ENCODE peak calls at places on chromosomes 4 and X, in eight cellular contexts. One of them, this sample, is unnamed. For H3K27me3, the result is how much of the 10 kb centered on the place peaks cover.

GRCh38 chr4:183444953-183445543 is 612 bp downstream of the CDKN2AIP start:
- DNase-seq in A673: peak
- DNase-seq in spleen: peak
- DNase-seq in tibial artery: peak
- DNase-seq in GM23338: peak
- DNase-seq in upper lobe of left lung: peak
- DNase-seq in neural progenitor cell: no peak
- DNase-seq in mammary epithelial cell: no peak
- DNase-seq in this sample: peak

GRCh38 chrX:150234126-150234525 is 129.0 kb upstream of the MAMLD1 start:
- DNase-seq in neural progenitor cell: no peak
- DNase-seq in spleen: no peak
- DNase-seq in GM23338: no peak
- DNase-seq in upper lobe of left lung: no peak
- DNase-seq in A673: no peak
- DNase-seq in tibial artery: no peak
- DNase-seq in mammary epithelial cell: no peak
- DNase-seq in this sample: no peak

GRCh38 chrX:2391869-2392606 is 108.7 kb downstream of the DHRSX start:
- DNase-seq in upper lobe of left lung: no peak
- DNase-seq in GM23338: peak
- DNase-seq in spleen: no peak
- DNase-seq in A673: peak
- DNase-seq in tibial artery: no peak
- DNase-seq in mammary epithelial cell: peak
- DNase-seq in neural progenitor cell: no peak
- DNase-seq in this sample: no peak

GRCh38 chr4:158193171-158193749 is 17.0 kb upstream of the TMEM144 start:
- DNase-seq in neural progenitor cell: peak
- DNase-seq in tibial artery: no peak
- DNase-seq in mammary epithelial cell: no peak
- DNase-seq in spleen: no peak
- DNase-seq in A673: peak
- DNase-seq in upper lobe of left lung: no peak
- DNase-seq in GM23338: peak
- DNase-seq in this sample: no peak

GRCh38 chrX:118807151-118808017 is 16.2 kb upstream of the ZCCHC12 start:
- DNase-seq in A673: peak
- DNase-seq in tibial artery: no peak
- DNase-seq in GM23338: peak
- DNase-seq in upper lobe of left lung: peak
- DNase-seq in spleen: peak
- DNase-seq in neural progenitor cell: peak
- DNase-seq in mammary epithelial cell: peak
- DNase-seq in this sample: no peak

GRCh38 chrX:26581086-26581485 is 365.1 kb downstream of the MAGEB5 start:
- DNase-seq in neural progenitor cell: no peak
- DNase-seq in spleen: no peak
- DNase-seq in A673: no peak
- DNase-seq in mammary epithelial cell: no peak
- DNase-seq in GM23338: no peak
- DNase-seq in upper lobe of left lung: no peak
- DNase-seq in tibial artery: no peak
- DNase-seq in this sample: no peak

GRCh38 chr4:121380448-121381147 is at the start of gene QRFPR:
- DNase-seq in tibial artery: no peak
- DNase-seq in neural progenitor cell: peak
- DNase-seq in A673: peak
- DNase-seq in mammary epithelial cell: peak
- DNase-seq in upper lobe of left lung: no peak
- DNase-seq in spleen: peak
- DNase-seq in GM23338: peak
- DNase-seq in this sample: no peak

GRCh38 chr4:1796486-1797204 is 3.6 kb downstream of the FGFR3 start:
- DNase-seq in tibial artery: no peak
- DNase-seq in neural progenitor cell: no peak
- DNase-seq in spleen: no peak
- DNase-seq in GM23338: no peak
- DNase-seq in mammary epithelial cell: no peak
- DNase-seq in A673: no peak
- DNase-seq in upper lobe of left lung: no peak
- DNase-seq in this sample: no peak

GRCh38 chr4:60847614-60848013 is 352.5 kb upstream of the ADGRL3 start:
- DNase-seq in spleen: no peak
- DNase-seq in mammary epithelial cell: no peak
- DNase-seq in A673: no peak
- DNase-seq in tibial artery: no peak
- DNase-seq in upper lobe of left lung: no peak
- DNase-seq in GM23338: peak
- DNase-seq in neural progenitor cell: no peak
- DNase-seq in this sample: no peak

GRCh38 chr4:185591679-185592141 is 56.4 kb upstream of the PDLIM3 start:
- DNase-seq in tibial artery: no peak
- DNase-seq in upper lobe of left lung: no peak
- DNase-seq in neural progenitor cell: no peak
- DNase-seq in spleen: no peak
- DNase-seq in mammary epithelial cell: peak
- DNase-seq in A673: no peak
- DNase-seq in GM23338: no peak
- DNase-seq in this sample: no peak

GRCh38 chr4:22515145-22515887 is 550 bp downstream of the ADGRA3 start:
- DNase-seq in GM23338: peak
- DNase-seq in A673: peak
- DNase-seq in upper lobe of left lung: peak
- DNase-seq in mammary epithelial cell: peak
- DNase-seq in neural progenitor cell: peak
- DNase-seq in tibial artery: peak
- DNase-seq in spleen: peak
- DNase-seq in this sample: peak

GRCh38 chrX:130386408-130386808 is 934 bp upstream of the GPR119 start:
- DNase-seq in A673: no peak
- DNase-seq in upper lobe of left lung: no peak
- DNase-seq in neural progenitor cell: no peak
- DNase-seq in spleen: no peak
- DNase-seq in mammary epithelial cell: no peak
- DNase-seq in GM23338: no peak
- DNase-seq in tibial artery: no peak
- DNase-seq in this sample: no peak

GRCh38 chr4:141713771-141714445 is 77.5 kb downstream of the IL15 start:
- DNase-seq in upper lobe of left lung: no peak
- DNase-seq in neural progenitor cell: no peak
- DNase-seq in GM23338: peak
- DNase-seq in mammary epithelial cell: peak
- DNase-seq in spleen: no peak
- DNase-seq in tibial artery: no peak
- DNase-seq in A673: no peak
- DNase-seq in this sample: no peak

GRCh38 chr4:113760094-113760851 is 1.3 kb downstream of the CAMK2D start:
- DNase-seq in spleen: peak
- DNase-seq in A673: peak
- DNase-seq in upper lobe of left lung: peak
- DNase-seq in tibial artery: peak
- DNase-seq in mammary epithelial cell: peak
- DNase-seq in GM23338: peak
- DNase-seq in neural progenitor cell: peak
- DNase-seq in this sample: peak

GRCh38 chrX:51905711-51906110 is 12.3 kb downstream of the MAGED1 start:
- DNase-seq in A673: no peak
- DNase-seq in tibial artery: no peak
- DNase-seq in mammary epithelial cell: no peak
- DNase-seq in neural progenitor cell: no peak
- DNase-seq in GM23338: no peak
- DNase-seq in upper lobe of left lung: no peak
- DNase-seq in spleen: no peak
- DNase-seq in this sample: no peak
- H3K27me3 ChIP-seq in A673: under half
- H3K27me3 ChIP-seq in tibial artery: under half
- H3K27me3 ChIP-seq in mammary epithelial cell: under half
- H3K27me3 ChIP-seq in neural progenitor cell: under half
- H3K27me3 ChIP-seq in GM23338: under half
- H3K27me3 ChIP-seq in upper lobe of left lung: under half
- H3K27me3 ChIP-seq in spleen: under half
- H3K27me3 ChIP-seq in this sample: under half

DNA sequence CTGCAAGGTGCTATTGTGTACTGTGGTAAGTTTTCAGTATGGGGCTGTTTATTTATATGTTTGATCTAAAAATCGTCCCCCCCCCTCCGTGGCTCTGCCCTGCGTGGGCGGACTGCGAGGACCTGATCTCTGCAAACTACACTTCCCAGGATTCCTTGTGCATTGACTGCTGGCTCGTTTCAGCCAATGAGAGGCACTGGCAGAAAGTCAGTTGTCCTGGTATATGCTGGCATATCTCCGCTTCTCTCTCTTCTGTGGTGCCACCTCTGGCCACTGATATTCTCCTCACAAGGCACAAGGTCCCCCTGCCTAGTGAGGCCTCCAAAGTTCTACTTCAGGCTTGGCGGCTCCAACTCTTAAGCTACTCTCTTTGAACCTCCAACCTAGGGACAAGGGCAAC is 168.8 kb upstream of the ZFP42 start:
- DNase-seq in neural progenitor cell: no peak
- DNase-seq in spleen: no peak
- DNase-seq in GM23338: peak
- DNase-seq in A673: peak
- DNase-seq in tibial artery: no peak
- DNase-seq in mammary epithelial cell: no peak
- DNase-seq in upper lobe of left lung: no peak
- DNase-seq in this sample: no peak
- TF ChIP-seq CTCF in neural progenitor cell: no peak
- TF ChIP-seq CTCF in spleen: no peak
- TF ChIP-seq CTCF in GM23338: no peak
- TF ChIP-seq CTCF in A673: no peak
- TF ChIP-seq CTCF in tibial artery: no peak
- TF ChIP-seq CTCF in mammary epithelial cell: no peak
- TF ChIP-seq CTCF in upper lobe of left lung: no peak
- TF ChIP-seq CTCF in this sample: no peak

DNA sequence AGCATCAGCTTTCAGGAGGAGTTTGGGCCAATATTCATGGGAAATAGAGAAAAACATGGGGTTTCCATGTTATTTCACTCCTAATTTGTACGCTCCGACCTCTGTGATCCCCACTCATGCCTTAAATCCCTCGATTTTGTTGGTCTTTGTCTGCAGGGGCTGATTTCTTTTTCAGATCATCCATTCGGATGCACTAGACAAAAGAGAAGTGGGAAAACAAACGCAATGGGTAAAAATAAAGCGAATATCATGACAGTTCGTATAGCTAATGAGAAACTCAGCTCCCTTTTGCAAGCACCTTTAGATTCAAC is 139.1 kb upstream of the PLAC1 start:
- DNase-seq in mammary epithelial cell: no peak
- DNase-seq in upper lobe of left lung: no peak
- DNase-seq in neural progenitor cell: no peak
- DNase-seq in tibial artery: no peak
- DNase-seq in spleen: no peak
- DNase-seq in GM23338: no peak
- DNase-seq in A673: no peak
- DNase-seq in this sample: no peak
- H3K27ac ChIP-seq in mammary epithelial cell: no peak
- H3K27ac ChIP-seq in upper lobe of left lung: peak
- H3K27ac ChIP-seq in neural progenitor cell: no peak
- H3K27ac ChIP-seq in tibial artery: no peak
- H3K27ac ChIP-seq in spleen: peak
- H3K27ac ChIP-seq in GM23338: peak
- H3K27ac ChIP-seq in A673: peak
- H3K27ac ChIP-seq in this sample: no peak

GRCh38 chr4:150581206-150581605 is 745 bp upstream of the MAB21L2 start:
- DNase-seq in GM23338: no peak
- DNase-seq in upper lobe of left lung: no peak
- DNase-seq in neural progenitor cell: no peak
- DNase-seq in A673: no peak
- DNase-seq in spleen: no peak
- DNase-seq in tibial artery: no peak
- DNase-seq in mammary epithelial cell: no peak
- DNase-seq in this sample: no peak

GRCh38 chr4:150582881-150583286 is 933 bp downstream of the MAB21L2 start:
- DNase-seq in A673: no peak
- DNase-seq in GM23338: peak
- DNase-seq in upper lobe of left lung: no peak
- DNase-seq in neural progenitor cell: peak
- DNase-seq in tibial artery: no peak
- DNase-seq in spleen: peak
- DNase-seq in mammary epithelial cell: no peak
- DNase-seq in this sample: no peak

GRCh38 chr4:150582101-150582565 is at the start of gene MAB21L2:
- DNase-seq in GM23338: peak
- DNase-seq in neural progenitor cell: peak
- DNase-seq in A673: no peak
- DNase-seq in tibial artery: no peak
- DNase-seq in mammary epithelial cell: no peak
- DNase-seq in spleen: no peak
- DNase-seq in upper lobe of left lung: no peak
- DNase-seq in this sample: no peak

GRCh38 chr4:150580244-150580643 is 1.7 kb upstream of the MAB21L2 start:
- DNase-seq in A673: no peak
- DNase-seq in GM23338: peak
- DNase-seq in mammary epithelial cell: no peak
- DNase-seq in spleen: no peak
- DNase-seq in upper lobe of left lung: no peak
- DNase-seq in tibial artery: no peak
- DNase-seq in neural progenitor cell: peak
- DNase-seq in this sample: no peak

DNA sequence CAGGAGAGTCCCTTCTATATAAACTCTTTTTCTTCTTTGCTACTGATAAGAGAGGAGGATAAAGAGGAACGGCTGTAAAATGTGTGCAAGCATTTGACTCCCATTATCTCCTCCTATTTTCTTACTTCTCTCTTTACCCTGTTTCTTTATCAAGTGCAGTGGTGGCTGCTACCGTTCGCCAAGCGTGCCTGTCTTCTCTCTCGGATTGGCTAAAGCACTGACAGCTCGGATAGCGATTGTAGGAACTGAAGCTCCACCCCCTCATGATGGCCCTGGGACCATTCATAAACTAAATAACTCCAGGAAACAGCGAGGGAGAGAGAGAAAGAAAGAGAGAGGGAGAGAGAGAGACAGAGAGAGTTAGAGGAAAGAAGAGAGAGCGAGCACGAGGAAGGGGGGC is 340 bp upstream of the MAB21L2 start:
- DNase-seq in neural progenitor cell: peak
- DNase-seq in tibial artery: no peak
- DNase-seq in mammary epithelial cell: no peak
- DNase-seq in spleen: no peak
- DNase-seq in A673: no peak
- DNase-seq in upper lobe of left lung: no peak
- DNase-seq in GM23338: peak
- DNase-seq in this sample: no peak
- H3K27me3 ChIP-seq in neural progenitor cell: under half
- H3K27me3 ChIP-seq in tibial artery: under half
- H3K27me3 ChIP-seq in mammary epithelial cell: under half
- H3K27me3 ChIP-seq in spleen: under half
- H3K27me3 ChIP-seq in A673: under half
- H3K27me3 ChIP-seq in upper lobe of left lung: under half
- H3K27me3 ChIP-seq in GM23338: half or more
- H3K27me3 ChIP-seq in this sample: under half

This sample was measured in lower lobe of right lung.